ENCODE peak calls at places on chromosomes 16 and 17, in four cellular contexts. U is HepG2, O is GM12878, X is H1. D is an unnamed sample.

GRCh38 chr17:50953831-50954601 is 87.9 kb upstream of the TOB1 start:
- DNase-seq in U (no peak), O (no peak), X (no peak), D (no peak)

GRCh38 chr17:70041575-70041974 is 33.5 kb upstream of the KCNJ16 start:
- DNase-seq in U (no peak), O (no peak), X (no peak), D (no peak)

GRCh38 chr17:43740541-43740940 is 18.1 kb downstream of the SOST start:
- DNase-seq in U (no peak), O (no peak), X (no peak), D (no peak)

GRCh38 chr17:1462164-1463112 is 6.4 kb upstream of the CRK start:
- DNase-seq in U (no peak), O (no peak), X (no peak), D (no peak)

GRCh38 chr17:12365805-12366204 is 299.9 kb upstream of the MYOCD start:
- DNase-seq in U (no peak), O (no peak), X (no peak), D (no peak)

GRCh38 chr17:80223142-80223815 is 3.1 kb downstream of the SLC26A11 start:
- DNase-seq in U (no peak), O (no peak), X (no peak), D (no peak)

GRCh38 chr16:26645629-26646028 is 421.1 kb upstream of the C16orf82 start:
- DNase-seq in U (no peak), O (no peak), X (no peak), D (peak; percentile 39)

GRCh38 chr17:3894927-3895343 is 2.1 kb upstream of the CAMKK1 start:
- DNase-seq in U (no peak), O (no peak), X (no peak), D (no peak)

GRCh38 chr16:66520406-66521194 is 29.3 kb downstream of the TK2 start:
- DNase-seq in U (no peak), O (no peak), X (no peak), D (no peak)

GRCh38 chr16:88299751-88300462 is 82.9 kb upstream of the ZNF469 start:
- DNase-seq in U (no peak), O (no peak), X (no peak), D (no peak)

GRCh38 chr16:19138601-19139000 is 24.8 kb downstream of the ITPRIPL2 start:
- DNase-seq in U (no peak), O (no peak), X (no peak), D (no peak)

GRCh38 chr16:74747716-74748041 is 26.9 kb downstream of the FA2H start:
- DNase-seq in U (no peak), O (no peak), X (no peak), D (no peak)

GRCh38 chr17:50845260-50846147 is 10.1 kb downstream of the WFIKKN2 start:
- DNase-seq in U (no peak), O (no peak), X (no peak), D (no peak)

GRCh38 chr17:8985054-8985701 is 19.7 kb upstream of the PIK3R5 start:
- DNase-seq in U (no peak), O (no peak), X (no peak), D (no peak)

GRCh38 chr17:15213381-15214087 is 51.6 kb downstream of the PMP22 start:
- DNase-seq in U (no peak), O (no peak), X (no peak), D (peak; percentile 65)

GRCh38 chr17:63675231-63675606 is 24.7 kb downstream of the LIMD2 start:
- DNase-seq in U (no peak), O (no peak), X (no peak), D (no peak)

GRCh38 chr17:29576214-29577008 is 7.9 kb downstream of the TP53I13 start:
- DNase-seq in U (no peak), O (no peak), X (no peak), D (no peak)

GRCh38 chr17:6099492-6099891 is 29.3 kb downstream of the WSCD1 start:
- DNase-seq in U (no peak), O (no peak), X (no peak), D (no peak)

GRCh38 chr17:1979182-1979980 is 45.8 kb downstream of the RTN4RL1 start:
- DNase-seq in U (no peak), O (no peak), X (no peak), D (no peak)

GRCh38 chr16:70157477-70158260 is 15.9 kb upstream of the CLEC18C start:
- DNase-seq in U (peak; percentile 98), O (no peak), X (no peak), D (no peak)

GRCh38 chr16:11740567-11740966 is 2.1 kb downstream of the TXNDC11 start:
- DNase-seq in U (no peak), O (no peak), X (no peak), D (peak; percentile 11)

GRCh38 chr16:2003827-2004641 is 5.6 kb downstream of the ZNF598 start:
- DNase-seq in U (peak; percentile 92), O (no peak), X (peak; percentile 90), D (peak; percentile 84)

GRCh38 chr17:155576-155975 is 18.2 kb downstream of the SCGB1C2 start:
- DNase-seq in U (no peak), O (no peak), X (no peak), D (no peak)

GRCh38 chr17:43721537-43722268 is 36.9 kb downstream of the SOST start:
- DNase-seq in U (no peak), O (no peak), X (no peak), D (peak; percentile 29)

GRCh38 chr17:54307326-54307725 is 484.6 kb downstream of the KIF2B start:
- DNase-seq in U (no peak), O (no peak), X (no peak), D (no peak)

GRCh38 chr16:76665571-76666275 is 388.5 kb downstream of the CNTNAP4 start:
- DNase-seq in U (no peak), O (no peak), X (no peak), D (no peak)

GRCh38 chr17:42458497-42459255 is at the start of gene ATP6V0A1:
- DNase-seq in U (peak; percentile 84), O (peak; percentile 49), X (peak; percentile 57), D (peak; percentile 95)

GRCh38 chr17:38800237-38800760 is 943 bp upstream of the PIP4K2B start:
- DNase-seq in U (no peak), O (no peak), X (no peak), D (no peak)

GRCh38 chr17:81517339-81518112 is 4.9 kb upstream of the ACTG1 start:
- DNase-seq in U (no peak), O (peak; percentile 82), X (no peak), D (no peak)

GRCh38 chr16:83992624-83993023 is 24.6 kb downstream of the NECAB2 start:
- DNase-seq in U (no peak), O (no peak), X (no peak), D (no peak)

DNA sequence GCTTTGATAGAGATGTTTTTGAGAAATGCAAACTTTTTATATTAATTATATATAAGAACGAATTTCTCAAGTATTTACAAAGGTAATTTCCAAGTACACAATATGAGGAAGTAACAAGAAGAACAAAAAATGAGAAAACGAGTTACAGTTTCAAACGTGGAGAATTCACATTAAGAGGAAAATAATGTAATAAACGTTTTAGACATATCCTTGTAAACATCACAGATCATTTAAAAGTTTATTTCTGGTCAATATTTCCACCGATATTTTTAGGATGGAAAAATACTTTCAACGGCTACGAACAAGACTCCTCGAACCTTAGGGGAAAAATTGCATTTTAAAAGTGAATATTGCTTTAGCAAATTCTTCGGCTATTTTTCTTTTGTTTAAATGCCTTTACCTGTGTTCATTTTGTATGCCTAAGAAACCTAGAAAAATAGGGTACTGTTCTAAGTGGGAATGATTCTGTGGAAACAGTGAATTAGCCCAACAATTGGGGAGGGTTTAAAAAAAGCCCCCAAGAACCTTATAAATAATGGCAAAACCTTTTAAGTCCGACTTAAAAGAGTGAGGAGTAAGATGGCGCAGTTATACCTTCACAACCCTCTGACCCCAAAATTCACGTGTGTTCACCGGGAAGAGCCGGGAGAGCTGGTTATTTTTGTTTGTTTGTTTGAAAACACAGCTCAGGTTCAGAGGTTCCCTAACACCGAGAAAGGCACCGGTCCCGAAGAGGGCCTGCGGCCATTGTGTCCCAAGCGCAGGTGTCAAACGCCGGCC is 3.3 kb downstream of the HNF1B start:
- DNase-seq in U (no peak), O (no peak), X (no peak), D (no peak)
- TF ChIP-seq CBX5 in U (no peak), O (no peak), X (no peak), D (no peak)

DNA sequence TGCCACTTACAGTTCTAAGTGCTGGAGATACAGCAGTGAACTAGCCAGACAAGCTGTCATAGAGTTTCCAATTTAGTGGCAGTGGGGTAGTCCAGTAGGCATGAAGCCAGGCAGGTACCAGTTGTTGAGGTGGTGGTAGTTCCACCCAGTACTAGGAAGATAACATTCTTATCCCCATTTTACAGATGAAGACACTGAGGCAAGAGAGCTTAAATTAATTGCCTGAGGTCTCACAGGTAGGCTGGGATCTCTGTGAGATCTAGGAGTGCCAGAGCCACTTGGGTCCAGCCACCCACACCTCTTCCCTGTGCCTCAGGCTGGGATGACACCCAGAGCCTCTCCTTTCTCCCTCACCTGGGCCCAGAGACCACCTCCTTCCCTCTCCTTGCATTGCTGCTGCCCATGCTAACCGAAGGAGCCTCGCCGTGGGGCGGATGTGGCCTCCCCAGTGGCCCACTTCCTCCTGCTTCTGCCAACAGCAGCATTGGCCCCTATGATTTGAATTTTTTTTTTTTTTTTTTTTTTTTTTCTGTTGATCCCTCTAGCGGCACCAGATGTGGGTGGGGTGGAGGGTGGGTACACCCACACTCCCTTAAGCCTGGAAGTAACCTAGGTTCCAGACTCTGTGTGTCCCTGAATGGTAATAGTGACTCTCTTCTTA is 114.0 kb downstream of the PRKCB start:
- DNase-seq in U (no peak), O (peak; percentile 28), X (no peak), D (no peak)
- TF ChIP-seq CBX5 in U (no peak), O (no peak), X (no peak), D (no peak)

DNA sequence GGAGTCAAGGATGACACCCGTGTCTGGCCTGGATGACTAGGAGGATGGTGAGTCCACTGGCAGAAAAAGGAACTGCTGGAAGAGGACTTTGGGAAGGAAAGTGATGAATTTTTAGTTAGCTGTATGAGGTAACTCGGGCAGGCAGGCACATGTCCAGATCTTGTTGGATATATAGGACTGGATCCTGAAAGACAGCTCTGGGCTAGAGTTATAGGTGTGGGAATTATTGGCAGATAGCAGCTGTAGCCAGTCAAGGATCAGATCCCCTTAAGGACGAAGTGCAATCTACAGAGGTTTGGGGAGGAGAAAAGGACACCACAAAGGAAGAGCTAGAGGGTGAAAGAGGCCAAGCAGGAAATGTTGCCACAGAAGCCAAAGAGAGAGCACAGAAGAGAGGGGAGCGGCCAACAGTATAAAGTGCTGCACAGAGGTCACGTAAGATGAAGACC is 10.1 kb downstream of the CYB5D1 start:
- DNase-seq in U (no peak), O (no peak), X (no peak), D (no peak)
- TF ChIP-seq CBX5 in U (no peak), O (no peak), X (no peak), D (no peak)

DNA sequence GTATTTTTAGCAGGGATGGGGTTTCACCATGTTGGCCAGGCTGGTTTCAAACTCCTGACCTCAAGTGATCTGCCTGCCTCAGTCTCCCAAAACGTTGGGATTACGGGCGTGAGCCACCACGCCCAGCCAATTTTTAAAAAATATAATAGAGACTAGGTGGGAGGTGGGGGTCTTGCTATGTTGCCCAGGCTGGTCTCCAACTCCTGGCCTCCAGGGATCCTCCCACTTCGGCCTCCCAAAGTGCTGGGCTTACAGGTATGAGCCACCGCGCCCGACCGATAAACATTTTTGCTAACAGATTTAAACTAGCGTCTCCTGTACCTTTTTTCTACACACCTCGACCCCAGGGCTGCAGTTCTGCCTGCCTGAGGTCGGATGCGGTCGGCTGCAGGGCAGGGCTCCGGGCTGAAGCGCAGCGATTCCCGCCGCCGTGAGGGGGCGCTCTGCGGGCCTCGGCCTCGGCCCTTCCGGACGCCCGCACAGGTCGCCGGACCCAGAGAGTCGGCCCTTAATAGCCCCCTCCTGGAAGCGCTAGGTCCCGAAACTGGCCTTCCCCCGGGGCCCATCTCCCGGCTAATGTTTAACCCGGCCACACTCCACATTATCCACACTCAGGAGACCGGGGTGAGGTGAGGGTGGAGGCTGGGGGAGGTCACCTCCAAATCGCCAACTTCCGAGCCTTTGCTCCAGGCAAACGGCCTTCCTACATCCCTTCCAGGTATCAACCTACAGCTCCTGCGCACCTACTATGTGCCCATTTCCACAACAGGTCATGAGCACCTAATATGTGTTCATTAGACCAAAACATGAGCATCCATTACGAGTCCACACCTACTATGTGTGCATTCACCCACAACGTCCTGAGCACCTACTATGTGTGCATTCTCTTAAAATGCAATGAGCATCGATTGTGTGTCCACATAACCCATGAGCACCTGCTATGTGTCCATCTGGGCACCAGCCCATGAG is 2.0 kb upstream of the GLIS2 start:
- DNase-seq in U (peak; percentile 92), O (no peak), X (no peak), D (peak; percentile 85)
- TF ChIP-seq CBX5 in U (peak; percentile 26), O (no peak), X (no peak), D (no peak)

D was measured in K562.